ENCODE peak calls at places on chromosomes 12 and 14, in ten cellular contexts. One of them, this sample, is unnamed.

GRCh38 chr12:116381744-116382455 is 104.4 kb upstream of the MED13L start:
- DNase-seq in cardiac fibroblast: peak
- DNase-seq in mucosa of descending colon: no peak
- DNase-seq in pancreas: no peak
- DNase-seq in A549: peak
- DNase-seq in psoas muscle: no peak
- DNase-seq in MM.1S: no peak
- DNase-seq in heart right ventricle: no peak
- DNase-seq in suprapubic skin: no peak
- DNase-seq in transverse colon: no peak
- DNase-seq in this sample: no peak

GRCh38 chr12:12202105-12202504 is 64.7 kb downstream of the LRP6 start:
- DNase-seq in transverse colon: no peak
- DNase-seq in pancreas: no peak
- DNase-seq in cardiac fibroblast: no peak
- DNase-seq in suprapubic skin: no peak
- DNase-seq in mucosa of descending colon: no peak
- DNase-seq in MM.1S: no peak
- DNase-seq in psoas muscle: no peak
- DNase-seq in heart right ventricle: no peak
- DNase-seq in A549: no peak
- DNase-seq in this sample: no peak

GRCh38 chr14:104142136-104143041 is 4.0 kb downstream of the KIF26A start:
- DNase-seq in cardiac fibroblast: no peak
- DNase-seq in psoas muscle: no peak
- DNase-seq in MM.1S: no peak
- DNase-seq in mucosa of descending colon: no peak
- DNase-seq in A549: no peak
- DNase-seq in pancreas: no peak
- DNase-seq in suprapubic skin: no peak
- DNase-seq in transverse colon: no peak
- DNase-seq in heart right ventricle: no peak
- DNase-seq in this sample: no peak

GRCh38 chr14:104149617-104150141 is 11.3 kb downstream of the KIF26A start:
- DNase-seq in heart right ventricle: peak
- DNase-seq in MM.1S: no peak
- DNase-seq in A549: peak
- DNase-seq in mucosa of descending colon: no peak
- DNase-seq in psoas muscle: peak
- DNase-seq in cardiac fibroblast: peak
- DNase-seq in pancreas: no peak
- DNase-seq in transverse colon: no peak
- DNase-seq in suprapubic skin: no peak
- DNase-seq in this sample: no peak

GRCh38 chr12:6771509-6772330 is 600 bp upstream of the LAG3 start:
- DNase-seq in transverse colon: no peak
- DNase-seq in psoas muscle: no peak
- DNase-seq in suprapubic skin: no peak
- DNase-seq in cardiac fibroblast: peak
- DNase-seq in mucosa of descending colon: no peak
- DNase-seq in A549: no peak
- DNase-seq in MM.1S: no peak
- DNase-seq in heart right ventricle: no peak
- DNase-seq in pancreas: no peak
- DNase-seq in this sample: no peak

GRCh38 chr14:52080817-52081755 is 12.2 kb upstream of the NID2 start:
- DNase-seq in mucosa of descending colon: no peak
- DNase-seq in A549: peak
- DNase-seq in heart right ventricle: no peak
- DNase-seq in psoas muscle: no peak
- DNase-seq in pancreas: no peak
- DNase-seq in transverse colon: no peak
- DNase-seq in suprapubic skin: no peak
- DNase-seq in cardiac fibroblast: peak
- DNase-seq in MM.1S: no peak
- DNase-seq in this sample: no peak

GRCh38 chr12:53683983-53684382 is 8.1 kb upstream of the ATP5MC2 start:
- DNase-seq in A549: no peak
- DNase-seq in MM.1S: no peak
- DNase-seq in psoas muscle: no peak
- DNase-seq in cardiac fibroblast: no peak
- DNase-seq in pancreas: no peak
- DNase-seq in heart right ventricle: no peak
- DNase-seq in transverse colon: no peak
- DNase-seq in mucosa of descending colon: no peak
- DNase-seq in suprapubic skin: no peak
- DNase-seq in this sample: no peak

GRCh38 chr12:121538699-121539061 is 42.1 kb downstream of the KDM2B start:
- DNase-seq in A549: peak
- DNase-seq in MM.1S: peak
- DNase-seq in heart right ventricle: no peak
- DNase-seq in suprapubic skin: no peak
- DNase-seq in cardiac fibroblast: no peak
- DNase-seq in pancreas: no peak
- DNase-seq in transverse colon: peak
- DNase-seq in mucosa of descending colon: peak
- DNase-seq in psoas muscle: no peak
- DNase-seq in this sample: peak

GRCh38 chr14:86243158-86243557 is 713.2 kb downstream of the FLRT2 start:
- DNase-seq in MM.1S: peak
- DNase-seq in transverse colon: no peak
- DNase-seq in suprapubic skin: no peak
- DNase-seq in A549: no peak
- DNase-seq in heart right ventricle: no peak
- DNase-seq in mucosa of descending colon: no peak
- DNase-seq in psoas muscle: no peak
- DNase-seq in cardiac fibroblast: no peak
- DNase-seq in pancreas: no peak
- DNase-seq in this sample: no peak

GRCh38 chr14:48970995-48971394 is 615.2 kb downstream of the RPS29 start:
- DNase-seq in cardiac fibroblast: peak
- DNase-seq in pancreas: no peak
- DNase-seq in suprapubic skin: no peak
- DNase-seq in A549: no peak
- DNase-seq in psoas muscle: no peak
- DNase-seq in heart right ventricle: no peak
- DNase-seq in mucosa of descending colon: no peak
- DNase-seq in transverse colon: no peak
- DNase-seq in MM.1S: no peak
- DNase-seq in this sample: no peak

GRCh38 chr12:40921563-40922163 is 229.4 kb downstream of the CNTN1 start:
- DNase-seq in heart right ventricle: no peak
- DNase-seq in psoas muscle: no peak
- DNase-seq in MM.1S: peak
- DNase-seq in mucosa of descending colon: no peak
- DNase-seq in pancreas: no peak
- DNase-seq in transverse colon: no peak
- DNase-seq in suprapubic skin: no peak
- DNase-seq in A549: peak
- DNase-seq in cardiac fibroblast: peak
- DNase-seq in this sample: peak

GRCh38 chr14:53519137-53519536 is 366.0 kb upstream of the DDHD1 start:
- DNase-seq in suprapubic skin: no peak
- DNase-seq in pancreas: no peak
- DNase-seq in MM.1S: no peak
- DNase-seq in A549: no peak
- DNase-seq in cardiac fibroblast: no peak
- DNase-seq in psoas muscle: no peak
- DNase-seq in transverse colon: no peak
- DNase-seq in mucosa of descending colon: no peak
- DNase-seq in heart right ventricle: no peak
- DNase-seq in this sample: no peak

DNA sequence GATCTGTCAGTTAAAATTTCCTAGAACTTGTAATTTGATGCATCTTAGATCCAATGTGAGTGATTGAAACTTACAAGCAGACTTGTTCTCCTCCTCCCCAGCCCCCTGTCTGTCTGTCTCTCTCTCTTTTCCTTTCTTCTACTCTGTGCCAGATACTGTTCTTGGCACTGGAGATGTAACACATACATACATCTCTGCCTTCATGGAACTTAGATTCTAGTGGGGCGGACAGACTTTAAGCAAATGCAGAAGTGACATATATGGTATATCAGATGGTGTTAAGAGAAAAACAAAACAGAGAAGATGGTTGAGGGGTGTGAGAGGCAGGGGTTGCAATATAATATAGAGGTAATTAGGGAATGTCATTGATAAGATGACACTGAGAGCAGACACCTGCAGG is 6.6 kb downstream of the CHST11 start:
- DNase-seq in heart right ventricle: no peak
- DNase-seq in A549: no peak
- DNase-seq in psoas muscle: no peak
- DNase-seq in cardiac fibroblast: no peak
- DNase-seq in suprapubic skin: no peak
- DNase-seq in transverse colon: no peak
- DNase-seq in MM.1S: no peak
- DNase-seq in mucosa of descending colon: no peak
- DNase-seq in pancreas: no peak
- DNase-seq in this sample: no peak
- H3K4me3 ChIP-seq in heart right ventricle: no peak
- H3K4me3 ChIP-seq in A549: no peak
- H3K4me3 ChIP-seq in psoas muscle: no peak
- H3K4me3 ChIP-seq in cardiac fibroblast: no peak
- H3K4me3 ChIP-seq in suprapubic skin: no peak
- H3K4me3 ChIP-seq in transverse colon: no peak
- H3K4me3 ChIP-seq in MM.1S: no peak
- H3K4me3 ChIP-seq in mucosa of descending colon: no peak
- H3K4me3 ChIP-seq in pancreas: no peak
- H3K4me3 ChIP-seq in this sample: peak

GRCh38 chr12:129459886-129460285 is 443.9 kb downstream of the TMEM132D start:
- DNase-seq in suprapubic skin: no peak
- DNase-seq in MM.1S: no peak
- DNase-seq in pancreas: no peak
- DNase-seq in A549: no peak
- DNase-seq in heart right ventricle: no peak
- DNase-seq in psoas muscle: no peak
- DNase-seq in transverse colon: no peak
- DNase-seq in cardiac fibroblast: no peak
- DNase-seq in mucosa of descending colon: no peak
- DNase-seq in this sample: no peak
- TF ChIP-seq CTCF in suprapubic skin: no peak
- TF ChIP-seq CTCF in MM.1S: no peak
- TF ChIP-seq CTCF in pancreas: no peak
- TF ChIP-seq CTCF in A549: no peak
- TF ChIP-seq CTCF in heart right ventricle: no peak
- TF ChIP-seq CTCF in psoas muscle: no peak
- TF ChIP-seq CTCF in transverse colon: no peak
- TF ChIP-seq CTCF in cardiac fibroblast: no peak
- TF ChIP-seq CTCF in mucosa of descending colon: no peak
- TF ChIP-seq CTCF in this sample: no peak

GRCh38 chr12:95544756-95545155 is 6.5 kb downstream of the USP44 start:
- DNase-seq in A549: no peak
- DNase-seq in mucosa of descending colon: no peak
- DNase-seq in cardiac fibroblast: no peak
- DNase-seq in suprapubic skin: no peak
- DNase-seq in transverse colon: no peak
- DNase-seq in heart right ventricle: no peak
- DNase-seq in psoas muscle: no peak
- DNase-seq in MM.1S: no peak
- DNase-seq in pancreas: no peak
- DNase-seq in this sample: no peak

GRCh38 chr12:95545731-95546490 is 5.4 kb downstream of the USP44 start:
- DNase-seq in psoas muscle: no peak
- DNase-seq in suprapubic skin: no peak
- DNase-seq in cardiac fibroblast: no peak
- DNase-seq in heart right ventricle: no peak
- DNase-seq in pancreas: no peak
- DNase-seq in MM.1S: no peak
- DNase-seq in A549: no peak
- DNase-seq in mucosa of descending colon: no peak
- DNase-seq in transverse colon: no peak
- DNase-seq in this sample: no peak

GRCh38 chr12:95546491-95546813 is 4.8 kb downstream of the USP44 start:
- DNase-seq in MM.1S: no peak
- DNase-seq in A549: no peak
- DNase-seq in psoas muscle: no peak
- DNase-seq in mucosa of descending colon: no peak
- DNase-seq in cardiac fibroblast: no peak
- DNase-seq in heart right ventricle: no peak
- DNase-seq in transverse colon: no peak
- DNase-seq in pancreas: no peak
- DNase-seq in suprapubic skin: no peak
- DNase-seq in this sample: no peak

GRCh38 chr12:95543305-95543704 is 8.0 kb downstream of the USP44 start:
- DNase-seq in transverse colon: no peak
- DNase-seq in suprapubic skin: no peak
- DNase-seq in A549: no peak
- DNase-seq in mucosa of descending colon: no peak
- DNase-seq in psoas muscle: no peak
- DNase-seq in heart right ventricle: no peak
- DNase-seq in MM.1S: no peak
- DNase-seq in cardiac fibroblast: no peak
- DNase-seq in pancreas: no peak
- DNase-seq in this sample: no peak

DNA sequence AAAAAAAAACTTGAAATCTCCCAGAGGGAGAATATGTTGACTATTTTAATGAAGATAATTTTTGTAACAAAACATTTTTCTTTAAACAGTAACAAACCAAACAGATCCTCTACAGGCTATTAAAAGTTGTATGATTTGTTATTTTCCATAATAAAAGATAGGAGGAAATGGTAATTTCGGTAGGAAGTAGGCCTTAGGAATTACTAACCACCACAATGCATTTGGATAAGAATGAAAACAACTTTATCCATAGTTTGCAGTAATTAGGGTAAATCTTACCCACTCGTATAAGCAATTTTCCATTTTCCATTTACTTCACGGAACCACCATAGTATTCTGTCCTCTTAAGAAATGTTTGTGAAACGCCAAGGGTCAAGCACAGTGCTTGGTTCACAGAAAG is 6.0 kb downstream of the USP44 start:
- DNase-seq in A549: no peak
- DNase-seq in transverse colon: no peak
- DNase-seq in MM.1S: no peak
- DNase-seq in cardiac fibroblast: no peak
- DNase-seq in pancreas: no peak
- DNase-seq in psoas muscle: no peak
- DNase-seq in suprapubic skin: no peak
- DNase-seq in heart right ventricle: no peak
- DNase-seq in mucosa of descending colon: no peak
- DNase-seq in this sample: no peak
- H3K4me3 ChIP-seq in A549: no peak
- H3K4me3 ChIP-seq in transverse colon: no peak
- H3K4me3 ChIP-seq in MM.1S: no peak
- H3K4me3 ChIP-seq in cardiac fibroblast: no peak
- H3K4me3 ChIP-seq in pancreas: no peak
- H3K4me3 ChIP-seq in psoas muscle: no peak
- H3K4me3 ChIP-seq in suprapubic skin: no peak
- H3K4me3 ChIP-seq in heart right ventricle: no peak
- H3K4me3 ChIP-seq in mucosa of descending colon: no peak
- H3K4me3 ChIP-seq in this sample: no peak

GRCh38 chr12:8609061-8609570 is 3.5 kb downstream of the AICDA start:
- DNase-seq in transverse colon: no peak
- DNase-seq in MM.1S: no peak
- DNase-seq in psoas muscle: no peak
- DNase-seq in heart right ventricle: no peak
- DNase-seq in mucosa of descending colon: peak
- DNase-seq in cardiac fibroblast: peak
- DNase-seq in suprapubic skin: no peak
- DNase-seq in pancreas: no peak
- DNase-seq in A549: peak
- DNase-seq in this sample: peak

GRCh38 chr12:8605057-8605456 is 7.6 kb downstream of the AICDA start:
- DNase-seq in pancreas: no peak
- DNase-seq in suprapubic skin: no peak
- DNase-seq in heart right ventricle: no peak
- DNase-seq in mucosa of descending colon: no peak
- DNase-seq in cardiac fibroblast: no peak
- DNase-seq in psoas muscle: no peak
- DNase-seq in MM.1S: no peak
- DNase-seq in transverse colon: no peak
- DNase-seq in A549: no peak
- DNase-seq in this sample: no peak

GRCh38 chr12:8603858-8604257 is 8.8 kb downstream of the AICDA start:
- DNase-seq in pancreas: no peak
- DNase-seq in transverse colon: no peak
- DNase-seq in mucosa of descending colon: no peak
- DNase-seq in MM.1S: no peak
- DNase-seq in heart right ventricle: no peak
- DNase-seq in cardiac fibroblast: no peak
- DNase-seq in suprapubic skin: no peak
- DNase-seq in psoas muscle: no peak
- DNase-seq in A549: peak
- DNase-seq in this sample: no peak
- TF ChIP-seq CTCF in pancreas: no peak
- TF ChIP-seq CTCF in transverse colon: no peak
- TF ChIP-seq CTCF in mucosa of descending colon: no peak
- TF ChIP-seq CTCF in MM.1S: peak
- TF ChIP-seq CTCF in heart right ventricle: no peak
- TF ChIP-seq CTCF in cardiac fibroblast: peak
- TF ChIP-seq CTCF in suprapubic skin: no peak
- TF ChIP-seq CTCF in psoas muscle: no peak
- TF ChIP-seq CTCF in A549: peak
- TF ChIP-seq CTCF in this sample: peak